ENCODE peak calls at places on chromosomes 6 and 20, in nine cellular contexts. One of them, this sample, is unnamed. For H3K27me3, the result is how much of the 10 kb centered on the place peaks cover.

GRCh38 chr6:168155821-168156741 is 77.1 kb upstream of the FRMD1 start:
- DNase-seq in A673: no peak
- DNase-seq in HCT116: no peak
- DNase-seq in psoas muscle: no peak
- DNase-seq in lower lobe of right lung: no peak
- DNase-seq in PC-3: no peak
- DNase-seq in sigmoid colon: peak
- DNase-seq in heart right ventricle: no peak
- DNase-seq in neural progenitor cell: no peak
- DNase-seq in this sample: no peak

GRCh38 chr6:122733259-122733658 is 46.3 kb upstream of the FABP7 start:
- DNase-seq in A673: no peak
- DNase-seq in neural progenitor cell: no peak
- DNase-seq in heart right ventricle: no peak
- DNase-seq in psoas muscle: no peak
- DNase-seq in lower lobe of right lung: no peak
- DNase-seq in PC-3: no peak
- DNase-seq in HCT116: no peak
- DNase-seq in sigmoid colon: no peak
- DNase-seq in this sample: no peak

GRCh38 chr20:8786383-8786782 is 282.5 kb upstream of the PLCB4 start:
- DNase-seq in heart right ventricle: no peak
- DNase-seq in A673: no peak
- DNase-seq in sigmoid colon: no peak
- DNase-seq in PC-3: no peak
- DNase-seq in neural progenitor cell: no peak
- DNase-seq in psoas muscle: no peak
- DNase-seq in lower lobe of right lung: no peak
- DNase-seq in HCT116: no peak
- DNase-seq in this sample: no peak

GRCh38 chr6:161748535-161749386 is 474.9 kb upstream of the AGPAT4 start:
- DNase-seq in HCT116: peak
- DNase-seq in lower lobe of right lung: no peak
- DNase-seq in psoas muscle: no peak
- DNase-seq in heart right ventricle: peak
- DNase-seq in PC-3: peak
- DNase-seq in neural progenitor cell: peak
- DNase-seq in sigmoid colon: no peak
- DNase-seq in A673: peak
- DNase-seq in this sample: no peak

GRCh38 chr6:143804835-143805239 is 38.3 kb upstream of the LTV1 start:
- DNase-seq in PC-3: no peak
- DNase-seq in lower lobe of right lung: no peak
- DNase-seq in HCT116: no peak
- DNase-seq in heart right ventricle: no peak
- DNase-seq in psoas muscle: no peak
- DNase-seq in neural progenitor cell: no peak
- DNase-seq in A673: no peak
- DNase-seq in sigmoid colon: no peak
- DNase-seq in this sample: no peak

GRCh38 chr20:62685781-62686555 is 22.7 kb upstream of the NTSR1 start:
- DNase-seq in A673: no peak
- DNase-seq in psoas muscle: no peak
- DNase-seq in lower lobe of right lung: peak
- DNase-seq in neural progenitor cell: peak
- DNase-seq in HCT116: no peak
- DNase-seq in heart right ventricle: peak
- DNase-seq in sigmoid colon: no peak
- DNase-seq in PC-3: peak
- DNase-seq in this sample: no peak

GRCh38 chr6:44054635-44055559 is 72.4 kb downstream of the MRPL14 start:
- DNase-seq in sigmoid colon: no peak
- DNase-seq in neural progenitor cell: no peak
- DNase-seq in psoas muscle: no peak
- DNase-seq in HCT116: no peak
- DNase-seq in PC-3: no peak
- DNase-seq in A673: peak
- DNase-seq in lower lobe of right lung: no peak
- DNase-seq in heart right ventricle: no peak
- DNase-seq in this sample: no peak

GRCh38 chr6:52286798-52287432 is 2.4 kb upstream of the MCM3 start:
- DNase-seq in PC-3: peak
- DNase-seq in psoas muscle: peak
- DNase-seq in neural progenitor cell: peak
- DNase-seq in A673: peak
- DNase-seq in lower lobe of right lung: peak
- DNase-seq in heart right ventricle: peak
- DNase-seq in sigmoid colon: peak
- DNase-seq in HCT116: peak
- DNase-seq in this sample: peak

GRCh38 chr6:76593668-76594067 is 521.2 kb upstream of the IMPG1 start:
- DNase-seq in lower lobe of right lung: no peak
- DNase-seq in HCT116: no peak
- DNase-seq in psoas muscle: no peak
- DNase-seq in A673: no peak
- DNase-seq in PC-3: no peak
- DNase-seq in heart right ventricle: no peak
- DNase-seq in sigmoid colon: no peak
- DNase-seq in neural progenitor cell: no peak
- DNase-seq in this sample: no peak

GRCh38 chr6:34094474-34095135 is 51.3 kb downstream of the GRM4 start:
- DNase-seq in HCT116: no peak
- DNase-seq in A673: no peak
- DNase-seq in neural progenitor cell: no peak
- DNase-seq in lower lobe of right lung: no peak
- DNase-seq in sigmoid colon: no peak
- DNase-seq in psoas muscle: no peak
- DNase-seq in heart right ventricle: no peak
- DNase-seq in PC-3: no peak
- DNase-seq in this sample: no peak

GRCh38 chr6:104239971-104240370 is 619.7 kb downstream of the HACE1 start:
- DNase-seq in HCT116: no peak
- DNase-seq in sigmoid colon: no peak
- DNase-seq in A673: no peak
- DNase-seq in heart right ventricle: no peak
- DNase-seq in psoas muscle: no peak
- DNase-seq in lower lobe of right lung: no peak
- DNase-seq in PC-3: no peak
- DNase-seq in neural progenitor cell: no peak
- DNase-seq in this sample: no peak

DNA sequence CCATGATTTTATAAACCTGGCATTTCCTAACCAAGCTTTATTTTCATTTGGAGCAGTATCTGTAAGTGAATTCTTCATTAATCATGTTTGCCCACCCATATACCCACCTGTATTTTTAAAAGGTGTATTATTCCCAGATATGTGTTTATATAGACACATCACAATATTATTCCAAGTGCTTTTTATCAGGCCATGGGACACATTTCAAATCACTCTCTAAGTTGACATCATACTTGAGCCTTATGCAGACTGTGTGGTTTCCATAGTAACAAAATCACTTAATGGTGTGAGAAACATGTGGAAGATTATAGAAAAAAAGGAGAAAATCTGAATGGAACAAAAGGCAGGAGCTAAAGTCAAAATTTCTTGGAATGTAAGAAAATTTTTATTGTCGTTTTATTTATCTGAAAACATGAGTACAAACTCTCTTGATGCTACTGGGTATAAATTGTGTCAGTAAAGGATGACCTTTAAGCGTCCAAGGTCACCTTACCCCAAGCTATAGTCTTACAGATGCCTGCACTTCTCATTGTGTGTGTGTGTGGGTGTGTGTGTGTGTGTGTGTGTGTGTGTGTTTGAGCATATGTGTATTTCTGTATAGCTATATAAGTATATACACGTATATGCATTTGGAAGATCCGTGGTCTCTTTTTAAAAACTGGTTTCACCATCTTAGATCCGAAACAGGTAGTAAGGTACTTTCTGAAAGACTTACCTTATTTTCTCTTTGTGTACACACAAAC is 79.8 kb upstream of the CCN6 start:
- DNase-seq in psoas muscle: no peak
- DNase-seq in sigmoid colon: no peak
- DNase-seq in heart right ventricle: no peak
- DNase-seq in lower lobe of right lung: no peak
- DNase-seq in neural progenitor cell: no peak
- DNase-seq in A673: no peak
- DNase-seq in HCT116: no peak
- DNase-seq in PC-3: no peak
- DNase-seq in this sample: no peak
- H3K27me3 ChIP-seq in psoas muscle: under half
- H3K27me3 ChIP-seq in sigmoid colon: under half
- H3K27me3 ChIP-seq in heart right ventricle: under half
- H3K27me3 ChIP-seq in lower lobe of right lung: under half
- H3K27me3 ChIP-seq in neural progenitor cell: under half
- H3K27me3 ChIP-seq in A673: under half
- H3K27me3 ChIP-seq in HCT116: under half
- H3K27me3 ChIP-seq in PC-3: under half
- H3K27me3 ChIP-seq in this sample: under half

GRCh38 chr6:110284877-110285276 is 73.3 kb downstream of the METTL24 start:
- DNase-seq in heart right ventricle: no peak
- DNase-seq in psoas muscle: no peak
- DNase-seq in sigmoid colon: no peak
- DNase-seq in neural progenitor cell: no peak
- DNase-seq in lower lobe of right lung: no peak
- DNase-seq in HCT116: no peak
- DNase-seq in A673: peak
- DNase-seq in PC-3: no peak
- DNase-seq in this sample: no peak
- H3K27ac ChIP-seq in heart right ventricle: no peak
- H3K27ac ChIP-seq in psoas muscle: no peak
- H3K27ac ChIP-seq in sigmoid colon: no peak
- H3K27ac ChIP-seq in neural progenitor cell: no peak
- H3K27ac ChIP-seq in lower lobe of right lung: no peak
- H3K27ac ChIP-seq in HCT116: no peak
- H3K27ac ChIP-seq in A673: peak
- H3K27ac ChIP-seq in PC-3: no peak
- H3K27ac ChIP-seq in this sample: no peak

GRCh38 chr6:4338884-4339283 is 203.5 kb upstream of the ECI2 start:
- DNase-seq in A673: no peak
- DNase-seq in heart right ventricle: no peak
- DNase-seq in lower lobe of right lung: no peak
- DNase-seq in neural progenitor cell: no peak
- DNase-seq in HCT116: no peak
- DNase-seq in PC-3: no peak
- DNase-seq in psoas muscle: no peak
- DNase-seq in sigmoid colon: no peak
- DNase-seq in this sample: no peak

GRCh38 chr6:4340544-4340943 is 205.2 kb upstream of the ECI2 start:
- DNase-seq in HCT116: no peak
- DNase-seq in PC-3: no peak
- DNase-seq in lower lobe of right lung: no peak
- DNase-seq in heart right ventricle: no peak
- DNase-seq in sigmoid colon: no peak
- DNase-seq in A673: no peak
- DNase-seq in psoas muscle: no peak
- DNase-seq in neural progenitor cell: no peak
- DNase-seq in this sample: no peak

GRCh38 chr6:4344317-4344899 is 209.0 kb upstream of the ECI2 start:
- DNase-seq in A673: no peak
- DNase-seq in PC-3: peak
- DNase-seq in neural progenitor cell: no peak
- DNase-seq in lower lobe of right lung: no peak
- DNase-seq in sigmoid colon: no peak
- DNase-seq in heart right ventricle: no peak
- DNase-seq in HCT116: no peak
- DNase-seq in psoas muscle: no peak
- DNase-seq in this sample: no peak

GRCh38 chr6:4342407-4343137 is 207.2 kb upstream of the ECI2 start:
- DNase-seq in lower lobe of right lung: no peak
- DNase-seq in sigmoid colon: no peak
- DNase-seq in A673: no peak
- DNase-seq in heart right ventricle: no peak
- DNase-seq in neural progenitor cell: no peak
- DNase-seq in PC-3: peak
- DNase-seq in psoas muscle: no peak
- DNase-seq in HCT116: no peak
- DNase-seq in this sample: no peak

GRCh38 chr6:4341078-4341797 is 205.9 kb upstream of the ECI2 start:
- DNase-seq in A673: no peak
- DNase-seq in psoas muscle: no peak
- DNase-seq in heart right ventricle: no peak
- DNase-seq in PC-3: no peak
- DNase-seq in lower lobe of right lung: no peak
- DNase-seq in sigmoid colon: no peak
- DNase-seq in HCT116: no peak
- DNase-seq in neural progenitor cell: no peak
- DNase-seq in this sample: no peak
- H3K27me3 ChIP-seq in A673: under half
- H3K27me3 ChIP-seq in psoas muscle: under half
- H3K27me3 ChIP-seq in heart right ventricle: under half
- H3K27me3 ChIP-seq in PC-3: under half
- H3K27me3 ChIP-seq in lower lobe of right lung: under half
- H3K27me3 ChIP-seq in sigmoid colon: under half
- H3K27me3 ChIP-seq in HCT116: under half
- H3K27me3 ChIP-seq in neural progenitor cell: under half
- H3K27me3 ChIP-seq in this sample: under half

GRCh38 chr6:134438825-134439224 is 120.9 kb upstream of the SGK1 start:
- DNase-seq in neural progenitor cell: peak
- DNase-seq in A673: no peak
- DNase-seq in sigmoid colon: no peak
- DNase-seq in psoas muscle: no peak
- DNase-seq in PC-3: no peak
- DNase-seq in lower lobe of right lung: no peak
- DNase-seq in heart right ventricle: no peak
- DNase-seq in HCT116: no peak
- DNase-seq in this sample: no peak

GRCh38 chr6:134437376-134437775 is 119.5 kb upstream of the SGK1 start:
- DNase-seq in PC-3: peak
- DNase-seq in HCT116: no peak
- DNase-seq in A673: peak
- DNase-seq in sigmoid colon: no peak
- DNase-seq in lower lobe of right lung: peak
- DNase-seq in heart right ventricle: no peak
- DNase-seq in psoas muscle: no peak
- DNase-seq in neural progenitor cell: no peak
- DNase-seq in this sample: no peak

GRCh38 chr6:134435814-134436280 is 117.9 kb upstream of the SGK1 start:
- DNase-seq in A673: no peak
- DNase-seq in HCT116: no peak
- DNase-seq in sigmoid colon: no peak
- DNase-seq in neural progenitor cell: no peak
- DNase-seq in lower lobe of right lung: no peak
- DNase-seq in PC-3: peak
- DNase-seq in heart right ventricle: no peak
- DNase-seq in psoas muscle: no peak
- DNase-seq in this sample: no peak

GRCh38 chr6:134436281-134436815 is 118.4 kb upstream of the SGK1 start:
- DNase-seq in neural progenitor cell: no peak
- DNase-seq in A673: peak
- DNase-seq in sigmoid colon: no peak
- DNase-seq in lower lobe of right lung: peak
- DNase-seq in HCT116: peak
- DNase-seq in PC-3: peak
- DNase-seq in heart right ventricle: no peak
- DNase-seq in psoas muscle: peak
- DNase-seq in this sample: peak

DNA sequence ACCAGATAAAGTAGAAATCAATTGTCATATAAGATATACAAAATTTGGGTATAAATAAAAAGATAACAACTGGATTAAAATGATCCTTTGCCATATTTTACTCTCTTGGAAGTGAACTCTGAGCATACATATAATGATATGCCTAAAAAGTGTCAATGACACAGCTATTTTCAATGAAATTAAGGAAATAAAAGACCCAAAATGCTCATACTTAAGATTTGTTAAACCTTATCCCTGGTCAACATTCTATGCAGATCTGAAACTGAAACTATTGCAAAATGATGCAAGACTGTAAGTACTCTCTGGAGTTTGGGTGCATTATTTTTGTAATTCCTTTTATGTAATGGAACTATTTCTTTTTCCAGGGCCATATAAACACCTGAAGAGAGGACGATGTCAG is 119.0 kb upstream of the SGK1 start:
- DNase-seq in A673: no peak
- DNase-seq in lower lobe of right lung: no peak
- DNase-seq in psoas muscle: no peak
- DNase-seq in PC-3: no peak
- DNase-seq in sigmoid colon: no peak
- DNase-seq in HCT116: no peak
- DNase-seq in heart right ventricle: no peak
- DNase-seq in neural progenitor cell: no peak
- DNase-seq in this sample: no peak
- H3K27ac ChIP-seq in A673: no peak
- H3K27ac ChIP-seq in lower lobe of right lung: peak
- H3K27ac ChIP-seq in psoas muscle: peak
- H3K27ac ChIP-seq in PC-3: peak
- H3K27ac ChIP-seq in sigmoid colon: no peak
- H3K27ac ChIP-seq in HCT116: no peak
- H3K27ac ChIP-seq in heart right ventricle: no peak
- H3K27ac ChIP-seq in neural progenitor cell: no peak
- H3K27ac ChIP-seq in this sample: peak